ENCODE peak calls at places on chromosomes 1 and 21, in seven cellular contexts. A is HCT116, N is neural progenitor cell, U is GM23248, F is OCI-LY7, Y is PC-3, X is GM23338. S is an unnamed sample. For H3K4me1, the result is how much of the 10 kb centered on the place peaks cover.

GRCh38 chr21:15820857-15821256 is 91.1 kb downstream of the USP25 start:
- DNase-seq in A (no peak), F (no peak), Y (peak), N (no peak), X (no peak), U (peak), S (no peak)

GRCh38 chr21:43911015-43911934 is 46.3 kb downstream of the AGPAT3 start:
- DNase-seq in N (no peak), A (no peak), F (no peak), U (no peak), X (no peak), Y (no peak), S (no peak)

GRCh38 chr1:160789702-160790611 is 6.0 kb upstream of the LY9 start:
- DNase-seq in U (no peak), N (no peak), Y (no peak), X (no peak), A (no peak), F (peak), S (no peak)

GRCh38 chr1:241269116-241269515 is 87.9 kb downstream of the RGS7 start:
- DNase-seq in F (no peak), X (peak), U (no peak), A (no peak), N (peak), Y (peak), S (no peak)

GRCh38 chr1:204319027-204319426 is 40.7 kb downstream of the PLEKHA6 start:
- DNase-seq in F (no peak), Y (no peak), N (no peak), X (no peak), U (peak), A (no peak), S (no peak)

GRCh38 chr1:71462247-71462646 is 381.4 kb upstream of the ZRANB2 start:
- DNase-seq in N (peak), F (no peak), X (peak), A (no peak), U (no peak), Y (no peak), S (no peak)

GRCh38 chr1:9615316-9616063 is 26.8 kb downstream of the TMEM201 start:
- DNase-seq in F (peak), A (peak), X (peak), Y (peak), N (peak), U (peak), S (peak)

GRCh38 chr1:30803562-30803961 is 46.0 kb upstream of the LAPTM5 start:
- DNase-seq in U (no peak), A (no peak), Y (no peak), X (no peak), N (no peak), F (no peak), S (no peak)

GRCh38 chr1:156198831-156199349 is 5.0 kb downstream of the SLC25A44 start:
- DNase-seq in F (no peak), U (no peak), Y (no peak), N (no peak), A (no peak), X (no peak), S (no peak)

GRCh38 chr1:156162430-156163037 is 9.1 kb downstream of the SEMA4A start:
- DNase-seq in N (no peak), A (no peak), X (no peak), F (no peak), Y (no peak), U (no peak), S (no peak)

GRCh38 chr1:246907472-246907871 is 24.3 kb downstream of the AHCTF1 start:
- DNase-seq in Y (peak), X (peak), U (peak), N (peak), A (peak), F (peak), S (peak)

GRCh38 chr1:67688526-67689219 is 3.7 kb downstream of the GADD45A start:
- DNase-seq in F (no peak), X (no peak), Y (peak), N (peak), U (no peak), A (no peak), S (no peak)

GRCh38 chr1:107692580-107693345 is 272.2 kb downstream of the VAV3 start:
- DNase-seq in F (no peak), Y (peak), U (no peak), X (no peak), A (no peak), N (no peak), S (no peak)

GRCh38 chr1:21472861-21473260 is 32.9 kb downstream of the NBPF3 start:
- DNase-seq in A (no peak), Y (no peak), F (no peak), X (no peak), U (no peak), N (no peak), S (no peak)

GRCh38 chr1:72281637-72282270 is 585 bp downstream of the NEGR1 start:
- DNase-seq in A (no peak), U (peak), F (no peak), Y (peak), X (peak), N (no peak), S (no peak)

GRCh38 chr1:165659581-165659895 is 28.5 kb downstream of the MGST3 start:
- DNase-seq in U (no peak), X (peak), N (peak), A (no peak), F (no peak), Y (no peak), S (no peak)

GRCh38 chr1:40344597-40344996 is 27.5 kb upstream of the COL9A2 start:
- DNase-seq in U (peak), N (no peak), F (peak), A (no peak), X (peak), Y (no peak), S (no peak)

GRCh38 chr1:235758931-235759330 is 107.8 kb downstream of the LYST start:
- DNase-seq in N (no peak), F (no peak), Y (no peak), X (no peak), U (no peak), A (no peak), S (no peak)

GRCh38 chr1:98086796-98087195 is 166.0 kb upstream of the DPYD start:
- DNase-seq in Y (peak), F (no peak), A (peak), N (peak), U (peak), X (peak), S (no peak)

GRCh38 chr1:28508435-28508754 is 2.6 kb downstream of the RCC1 start:
- DNase-seq in N (peak), Y (no peak), U (peak), F (peak), A (no peak), X (no peak), S (no peak)

GRCh38 chr1:204852854-204853253 is 17.8 kb upstream of the NFASC start:
- DNase-seq in X (no peak), F (no peak), U (no peak), N (no peak), A (no peak), Y (no peak), S (no peak)

GRCh38 chr1:156020293-156021086 is at the start of gene SSR2:
- DNase-seq in Y (peak), F (peak), N (peak), A (peak), U (peak), X (peak), S (peak)

GRCh38 chr1:43329995-43330751 is 7.4 kb upstream of the MPL start:
- DNase-seq in F (no peak), U (peak), A (no peak), Y (peak), X (peak), N (no peak), S (no peak)

GRCh38 chr21:43951911-43952703 is 60.0 kb upstream of the TRAPPC10 start:
- DNase-seq in A (no peak), Y (no peak), X (no peak), F (no peak), N (no peak), U (no peak), S (no peak)

GRCh38 chr1:215111916-215112315 is 29.4 kb downstream of the KCNK2 start:
- DNase-seq in X (no peak), Y (no peak), N (peak), A (no peak), F (no peak), U (no peak), S (no peak)

GRCh38 chr21:45504021-45504515 is 38.2 kb downstream of the SLC19A1 start:
- DNase-seq in Y (no peak), U (no peak), X (no peak), A (no peak), N (no peak), F (no peak), S (no peak)

GRCh38 chr21:28385845-28386244 is 606.8 kb downstream of the LTN1 start:
- DNase-seq in X (no peak), Y (no peak), A (no peak), U (no peak), F (no peak), N (no peak), S (no peak)

GRCh38 chr1:199857103-199857502 is 170.4 kb upstream of the NR5A2 start:
- DNase-seq in U (peak), Y (no peak), A (no peak), X (peak), N (no peak), F (no peak), S (no peak)

GRCh38 chr1:212167098-212167497 is 118.1 kb upstream of the PPP2R5A start:
- DNase-seq in F (no peak), X (no peak), N (no peak), Y (no peak), A (no peak), U (peak), S (no peak)

GRCh38 chr21:14453339-14453738 is 70.4 kb upstream of the HSPA13 start:
- DNase-seq in U (no peak), N (no peak), F (no peak), Y (no peak), A (no peak), X (no peak), S (peak)

GRCh38 chr1:222081859-222082258 is 340.0 kb upstream of the DUSP10 start:
- DNase-seq in N (no peak), F (no peak), A (no peak), X (no peak), Y (no peak), U (peak), S (no peak)

GRCh38 chr1:176717052-176717754 is 254.2 kb downstream of the PAPPA2 start:
- DNase-seq in Y (no peak), X (peak), U (no peak), A (no peak), N (no peak), F (no peak), S (peak)

GRCh38 chr1:201537966-201538617 is 835 bp upstream of the NAV1 start:
- DNase-seq in A (no peak), N (peak), Y (peak), U (peak), X (peak), F (no peak), S (no peak)

DNA sequence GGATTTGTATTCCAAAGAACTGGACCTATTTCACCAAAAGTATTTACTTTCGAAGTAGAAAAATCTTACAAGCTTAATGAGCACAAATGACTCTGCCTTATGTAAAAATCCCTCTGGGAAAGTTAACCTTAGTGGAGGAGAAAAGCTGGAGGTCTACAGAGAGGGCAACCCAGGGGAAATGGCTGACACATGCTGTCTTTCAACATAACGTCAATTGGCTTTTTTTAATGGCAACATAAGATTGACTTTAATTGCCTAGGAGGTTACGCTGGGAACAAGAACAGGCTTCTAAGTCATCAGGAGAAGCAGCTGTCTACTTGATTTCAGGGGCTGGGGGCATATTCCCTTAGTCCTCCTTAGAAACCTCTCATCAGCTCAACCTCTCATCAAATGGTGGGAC is 52.3 kb downstream of the UTP25 start:
- DNase-seq in N (no peak), A (no peak), X (no peak), F (no peak), U (no peak), Y (no peak), S (no peak)
- H3K4me1 ChIP-seq in N (under half), A (under half), X (under half), F (under half), U (under half), Y (under half), S (under half)

DNA sequence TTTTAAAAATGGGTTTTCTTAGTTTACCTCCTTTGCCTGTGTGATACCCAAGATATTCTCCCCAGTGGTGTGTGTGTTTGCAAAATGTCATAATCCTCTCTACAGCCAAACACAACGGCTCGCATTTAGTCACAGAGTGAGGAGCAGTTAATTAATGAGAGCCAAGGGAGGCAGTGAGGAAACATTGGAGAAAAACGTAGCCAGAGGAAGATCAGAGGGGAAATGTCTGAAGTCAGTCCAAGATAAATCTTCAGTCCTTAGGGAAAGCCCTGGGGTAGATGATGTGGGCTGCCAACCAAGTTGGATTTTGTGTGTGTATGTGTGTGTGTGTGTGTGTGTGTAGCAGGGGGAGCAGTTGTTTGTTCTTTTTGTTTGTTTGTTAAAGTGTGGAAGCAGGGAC is 201.0 kb upstream of the PTBP2 start:
- DNase-seq in A (no peak), F (no peak), Y (no peak), U (peak), X (no peak), N (peak), S (no peak)
- H2AFZ ChIP-seq in A (no peak), F (no peak), Y (no peak), U (peak), X (peak), N (peak), S (no peak)

GRCh38 chr21:25107708-25108107 is 499.6 kb downstream of the MRPL39 start:
- DNase-seq in Y (peak), F (no peak), A (no peak), N (no peak), X (no peak), U (peak), S (no peak)

DNA sequence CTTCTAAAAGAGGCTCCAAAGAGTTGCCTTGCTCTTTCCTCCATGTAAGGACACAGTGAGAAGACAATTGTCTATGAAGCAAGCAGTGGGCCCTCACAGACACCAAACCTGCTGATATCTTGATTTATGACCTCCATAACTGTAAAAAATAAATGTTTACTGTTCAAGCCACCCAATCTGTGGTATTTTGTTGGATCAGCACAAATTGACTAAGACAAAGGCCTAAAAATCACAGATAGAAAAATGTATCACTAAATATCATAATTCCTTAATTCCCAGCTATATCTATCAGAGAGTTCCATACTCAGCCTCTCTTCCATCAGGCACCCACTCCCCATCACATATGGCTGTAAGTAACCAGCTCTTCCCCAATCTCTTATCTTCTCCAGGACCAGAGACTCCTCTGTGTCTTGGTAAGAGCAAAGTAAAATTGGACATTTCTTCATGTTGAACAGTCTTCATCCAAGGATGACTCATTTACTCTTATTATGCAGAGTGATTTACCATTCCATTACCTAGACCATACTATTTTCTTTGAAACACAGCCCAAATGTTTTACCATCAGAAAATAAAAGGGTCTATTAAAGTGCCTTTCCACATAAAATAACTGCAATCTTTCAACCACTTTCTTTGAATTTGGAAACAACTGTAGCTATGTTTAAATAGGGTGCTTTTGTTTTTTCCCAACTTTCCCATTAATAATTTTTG is 503.6 kb downstream of the MRPL39 start:
- DNase-seq in F (no peak), N (no peak), U (no peak), A (no peak), X (no peak), Y (no peak), S (no peak)
- TF ChIP-seq EZH2phosphoT487 in F (no peak), N (no peak), U (no peak), A (no peak), X (no peak), Y (no peak), S (no peak)

DNA sequence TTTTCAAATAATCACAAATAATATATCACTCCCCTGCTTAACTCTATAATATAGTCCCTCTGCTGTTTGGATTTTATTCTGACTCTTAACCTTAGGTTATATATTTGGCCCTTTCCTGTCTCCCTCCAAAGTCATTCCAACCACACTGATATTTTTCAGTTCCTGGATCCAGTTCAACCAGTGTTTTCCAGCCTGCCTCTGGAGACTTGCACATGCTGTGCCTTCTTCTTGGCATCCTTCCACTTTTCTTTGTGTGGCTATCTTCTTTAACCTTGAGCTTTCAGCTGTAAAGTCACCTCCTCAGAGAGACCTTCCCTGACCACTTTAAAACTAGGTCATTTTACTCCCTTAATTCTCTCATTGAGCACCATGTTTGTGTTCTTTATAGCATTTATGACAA is 19.4 kb downstream of the CERS2 start:
- DNase-seq in A (no peak), X (no peak), U (no peak), N (no peak), Y (no peak), F (no peak), S (no peak)
- H3K4me1 ChIP-seq in A (under half), X (under half), U (under half), N (under half), Y (under half), F (under half), S (under half)

GRCh38 chr1:87331319-87332269 is 2.9 kb downstream of the LMO4 start:
- DNase-seq in N (peak), X (peak), A (peak), F (no peak), Y (peak), U (peak), S (peak)
- H2AFZ ChIP-seq in N (no peak), X (no peak), A (no peak), F (no peak), Y (peak), U (peak), S (peak)

S was measured in MM.1S.